ENCODE peak calls at places on chromosome 22, in four cellular contexts. One of them, this sample, is unnamed. For H3K27me3, the result is how much of the 10 kb centered on the place peaks cover.

GRCh38 chr22:37601540-37602442 is 6.8 kb upstream of the GGA1 start:
- DNase-seq in GM12878: peak
- DNase-seq in HCT116: peak
- DNase-seq in astrocyte: peak
- DNase-seq in this sample: peak

GRCh38 chr22:33909906-33910305 is 10.4 kb downstream of the LARGE1 start:
- DNase-seq in GM12878: no peak
- DNase-seq in HCT116: no peak
- DNase-seq in astrocyte: no peak
- DNase-seq in this sample: peak

GRCh38 chr22:43320943-43321900 is 21.9 kb downstream of the SCUBE1 start:
- DNase-seq in GM12878: no peak
- DNase-seq in HCT116: no peak
- DNase-seq in astrocyte: no peak
- DNase-seq in this sample: no peak

GRCh38 chr22:29215012-29215860 is 9.5 kb downstream of the EMID1 start:
- DNase-seq in GM12878: no peak
- DNase-seq in HCT116: no peak
- DNase-seq in astrocyte: no peak
- DNase-seq in this sample: no peak

GRCh38 chr22:32839776-32840571 is 38.5 kb downstream of the TIMP3 start:
- DNase-seq in GM12878: no peak
- DNase-seq in HCT116: no peak
- DNase-seq in astrocyte: peak
- DNase-seq in this sample: no peak

GRCh38 chr22:31630331-31631329 is 31.4 kb downstream of the PISD start:
- DNase-seq in GM12878: no peak
- DNase-seq in HCT116: no peak
- DNase-seq in astrocyte: peak
- DNase-seq in this sample: peak

GRCh38 chr22:27576815-27577564 is 224.6 kb downstream of the MN1 start:
- DNase-seq in GM12878: no peak
- DNase-seq in HCT116: no peak
- DNase-seq in astrocyte: peak
- DNase-seq in this sample: peak

GRCh38 chr22:42945027-42945426 is 69.9 kb downstream of the PACSIN2 start:
- DNase-seq in GM12878: no peak
- DNase-seq in HCT116: no peak
- DNase-seq in astrocyte: no peak
- DNase-seq in this sample: no peak

GRCh38 chr22:17477401-17477833 is 85.9 kb upstream of the SLC25A18 start:
- DNase-seq in GM12878: no peak
- DNase-seq in HCT116: no peak
- DNase-seq in astrocyte: no peak
- DNase-seq in this sample: no peak

GRCh38 chr22:20128902-20129746 is 2.5 kb upstream of the ZDHHC8 start:
- DNase-seq in GM12878: no peak
- DNase-seq in HCT116: no peak
- DNase-seq in astrocyte: no peak
- DNase-seq in this sample: no peak

GRCh38 chr22:19871023-19871844 is 16.6 kb upstream of the GNB1L start:
- DNase-seq in GM12878: no peak
- DNase-seq in HCT116: no peak
- DNase-seq in astrocyte: no peak
- DNase-seq in this sample: no peak

GRCh38 chr22:28802595-28803087 is 2.3 kb upstream of the XBP1 start:
- DNase-seq in GM12878: no peak
- DNase-seq in HCT116: no peak
- DNase-seq in astrocyte: no peak
- DNase-seq in this sample: no peak

GRCh38 chr22:19779685-19780268 is 19.2 kb downstream of the TBX1 start:
- DNase-seq in GM12878: no peak
- DNase-seq in HCT116: no peak
- DNase-seq in astrocyte: no peak
- DNase-seq in this sample: no peak

GRCh38 chr22:47605886-47606285 is 843.4 kb downstream of the TBC1D22A start:
- DNase-seq in GM12878: no peak
- DNase-seq in HCT116: no peak
- DNase-seq in astrocyte: no peak
- DNase-seq in this sample: no peak

GRCh38 chr22:44192098-44192810 is 11.5 kb downstream of the PARVG start:
- DNase-seq in GM12878: no peak
- DNase-seq in HCT116: peak
- DNase-seq in astrocyte: no peak
- DNase-seq in this sample: no peak

GRCh38 chr22:46902436-46902835 is 140.0 kb downstream of the TBC1D22A start:
- DNase-seq in GM12878: no peak
- DNase-seq in HCT116: no peak
- DNase-seq in astrocyte: no peak
- DNase-seq in this sample: no peak

GRCh38 chr22:19599626-19600243 is 75.5 kb upstream of the CLDN5 start:
- DNase-seq in GM12878: no peak
- DNase-seq in HCT116: no peak
- DNase-seq in astrocyte: no peak
- DNase-seq in this sample: no peak

GRCh38 chr22:17974087-17974486 is 50.3 kb downstream of the MICAL3 start:
- DNase-seq in GM12878: no peak
- DNase-seq in HCT116: no peak
- DNase-seq in astrocyte: no peak
- DNase-seq in this sample: peak

GRCh38 chr22:37487559-37487958 is 1.4 kb upstream of the MFNG start:
- DNase-seq in GM12878: no peak
- DNase-seq in HCT116: no peak
- DNase-seq in astrocyte: no peak
- DNase-seq in this sample: no peak

GRCh38 chr22:47129902-47130301 is 367.5 kb downstream of the TBC1D22A start:
- DNase-seq in GM12878: no peak
- DNase-seq in HCT116: peak
- DNase-seq in astrocyte: no peak
- DNase-seq in this sample: no peak

GRCh38 chr22:47198801-47199251 is 436.4 kb downstream of the TBC1D22A start:
- DNase-seq in GM12878: no peak
- DNase-seq in HCT116: no peak
- DNase-seq in astrocyte: no peak
- DNase-seq in this sample: no peak

GRCh38 chr22:19811811-19812771 is 42.6 kb downstream of the GNB1L start:
- DNase-seq in GM12878: no peak
- DNase-seq in HCT116: no peak
- DNase-seq in astrocyte: no peak
- DNase-seq in this sample: no peak

GRCh38 chr22:30575011-30575671 is 676 bp upstream of the GAL3ST1 start:
- DNase-seq in GM12878: no peak
- DNase-seq in HCT116: no peak
- DNase-seq in astrocyte: peak
- DNase-seq in this sample: no peak

GRCh38 chr22:32644252-32645100 is 157.0 kb upstream of the TIMP3 start:
- DNase-seq in GM12878: no peak
- DNase-seq in HCT116: no peak
- DNase-seq in astrocyte: peak
- DNase-seq in this sample: peak

GRCh38 chr22:47166446-47167016 is 404.1 kb downstream of the TBC1D22A start:
- DNase-seq in GM12878: no peak
- DNase-seq in HCT116: no peak
- DNase-seq in astrocyte: no peak
- DNase-seq in this sample: no peak

GRCh38 chr22:35301370-35301874 is 1.7 kb downstream of the TOM1 start:
- DNase-seq in GM12878: no peak
- DNase-seq in HCT116: no peak
- DNase-seq in astrocyte: peak
- DNase-seq in this sample: peak

GRCh38 chr22:26735019-26735409 is 77.6 kb downstream of the MIAT start:
- DNase-seq in GM12878: no peak
- DNase-seq in HCT116: no peak
- DNase-seq in astrocyte: no peak
- DNase-seq in this sample: no peak

GRCh38 chr22:26168199-26168915 is 905 bp upstream of the SEZ6L start:
- DNase-seq in GM12878: no peak
- DNase-seq in HCT116: no peak
- DNase-seq in astrocyte: no peak
- DNase-seq in this sample: no peak

GRCh38 chr22:17381237-17381913 is 12.1 kb downstream of the CECR2 start:
- DNase-seq in GM12878: no peak
- DNase-seq in HCT116: no peak
- DNase-seq in astrocyte: no peak
- DNase-seq in this sample: no peak

DNA sequence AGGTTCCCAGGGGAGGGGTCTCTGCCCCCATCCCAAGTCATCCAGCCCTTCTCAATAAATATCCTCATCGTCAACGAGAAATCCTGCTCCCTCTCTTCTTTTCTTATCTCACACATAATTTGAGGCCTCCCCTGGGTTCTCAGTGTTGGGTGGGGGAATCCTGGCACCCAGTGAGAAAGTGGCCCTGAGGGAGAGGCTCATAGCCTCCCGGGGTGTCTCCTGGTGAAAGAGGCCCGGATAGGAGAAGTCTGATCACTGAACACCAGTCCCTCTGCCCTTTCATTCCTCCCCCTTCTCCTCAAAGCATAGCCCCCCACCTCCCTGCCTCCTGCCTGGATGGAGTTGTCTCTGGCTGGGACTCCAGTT is 35.3 kb downstream of the IGLL5 start:
- DNase-seq in GM12878: no peak
- DNase-seq in HCT116: no peak
- DNase-seq in astrocyte: no peak
- DNase-seq in this sample: no peak
- H3K27me3 ChIP-seq in GM12878: under half
- H3K27me3 ChIP-seq in HCT116: under half
- H3K27me3 ChIP-seq in astrocyte: under half
- H3K27me3 ChIP-seq in this sample: under half

GRCh38 chr22:36317658-36318271 is 64.8 kb downstream of the APOL1 start:
- DNase-seq in GM12878: no peak
- DNase-seq in HCT116: no peak
- DNase-seq in astrocyte: no peak
- DNase-seq in this sample: no peak
- H3K9ac ChIP-seq in GM12878: no peak
- H3K9ac ChIP-seq in HCT116: no peak
- H3K9ac ChIP-seq in astrocyte: no peak
- H3K9ac ChIP-seq in this sample: no peak

GRCh38 chr22:49946612-49947295 is 13.8 kb upstream of the PIM3 start:
- DNase-seq in GM12878: no peak
- DNase-seq in HCT116: no peak
- DNase-seq in astrocyte: no peak
- DNase-seq in this sample: no peak
- H3K4me3 ChIP-seq in GM12878: no peak
- H3K4me3 ChIP-seq in HCT116: no peak
- H3K4me3 ChIP-seq in astrocyte: no peak
- H3K4me3 ChIP-seq in this sample: no peak

GRCh38 chr22:22128440-22128839 is 116.1 kb upstream of the VPREB1 start:
- DNase-seq in GM12878: no peak
- DNase-seq in HCT116: no peak
- DNase-seq in astrocyte: no peak
- DNase-seq in this sample: no peak

GRCh38 chr22:22130956-22131355 is 113.6 kb upstream of the VPREB1 start:
- DNase-seq in GM12878: no peak
- DNase-seq in HCT116: no peak
- DNase-seq in astrocyte: no peak
- DNase-seq in this sample: no peak

GRCh38 chr22:22125579-22126468 is 118.8 kb upstream of the VPREB1 start:
- DNase-seq in GM12878: no peak
- DNase-seq in HCT116: no peak
- DNase-seq in astrocyte: no peak
- DNase-seq in this sample: no peak

GRCh38 chr22:22127100-22127499 is 117.5 kb upstream of the VPREB1 start:
- DNase-seq in GM12878: no peak
- DNase-seq in HCT116: no peak
- DNase-seq in astrocyte: no peak
- DNase-seq in this sample: no peak

DNA sequence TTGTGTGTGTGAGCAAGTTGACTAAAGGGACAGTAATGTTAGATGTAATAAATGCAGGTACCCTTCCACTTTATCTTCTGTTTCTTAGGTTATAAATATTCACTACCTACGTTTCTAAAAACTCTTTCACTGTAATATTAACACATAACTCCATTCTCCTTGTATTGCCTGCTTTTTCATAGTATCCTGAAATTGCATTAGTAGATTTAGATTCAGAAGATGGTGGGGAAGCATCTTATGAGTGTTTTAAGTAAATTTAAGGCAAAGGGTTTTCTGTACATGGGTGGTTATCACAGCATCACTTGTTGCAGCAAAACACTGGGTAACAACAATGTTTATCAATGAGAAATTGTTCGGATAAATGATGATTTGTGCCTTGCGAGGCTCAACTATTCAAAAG is 115.2 kb upstream of the VPREB1 start:
- DNase-seq in GM12878: no peak
- DNase-seq in HCT116: no peak
- DNase-seq in astrocyte: no peak
- DNase-seq in this sample: no peak
- H3K27me3 ChIP-seq in GM12878: under half
- H3K27me3 ChIP-seq in HCT116: under half
- H3K27me3 ChIP-seq in astrocyte: under half
- H3K27me3 ChIP-seq in this sample: under half

GRCh38 chr22:39176067-39176621 is 23.7 kb upstream of the CBX7 start:
- DNase-seq in GM12878: no peak
- DNase-seq in HCT116: no peak
- DNase-seq in astrocyte: peak
- DNase-seq in this sample: peak
- H3K9ac ChIP-seq in GM12878: no peak
- H3K9ac ChIP-seq in HCT116: peak
- H3K9ac ChIP-seq in astrocyte: peak
- H3K9ac ChIP-seq in this sample: peak

GRCh38 chr22:41217553-41218157 is 12.5 kb downstream of the L3MBTL2 start:
- DNase-seq in GM12878: no peak
- DNase-seq in HCT116: no peak
- DNase-seq in astrocyte: peak
- DNase-seq in this sample: peak
- H3K4me3 ChIP-seq in GM12878: peak
- H3K4me3 ChIP-seq in HCT116: no peak
- H3K4me3 ChIP-seq in astrocyte: no peak
- H3K4me3 ChIP-seq in this sample: peak

DNA sequence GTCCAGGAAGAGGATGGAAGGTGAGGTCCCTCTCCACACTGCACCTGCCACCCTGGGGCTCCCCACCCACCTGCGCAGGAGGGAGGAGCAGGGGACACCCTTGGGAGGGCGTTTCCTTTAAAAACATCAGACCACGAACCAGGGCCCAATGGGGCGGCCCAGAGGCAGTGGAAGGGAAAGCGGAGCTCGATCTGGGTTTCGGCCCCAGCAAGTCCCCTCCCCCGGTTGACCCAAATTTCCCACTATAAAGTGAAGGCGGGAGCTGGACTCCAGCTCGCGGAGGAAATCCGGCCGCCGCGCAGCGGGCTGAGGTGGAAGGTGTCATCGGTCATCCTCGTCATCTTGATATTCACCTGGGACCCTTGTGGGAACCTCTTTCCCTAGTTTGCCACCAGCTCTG is 99.3 kb downstream of the WNT7B start:
- DNase-seq in GM12878: no peak
- DNase-seq in HCT116: no peak
- DNase-seq in astrocyte: no peak
- DNase-seq in this sample: no peak
- H3K27me3 ChIP-seq in GM12878: under half
- H3K27me3 ChIP-seq in HCT116: under half
- H3K27me3 ChIP-seq in astrocyte: under half
- H3K27me3 ChIP-seq in this sample: half or more

GRCh38 chr22:24289781-24290181 is 19.1 kb downstream of the SPECC1L start:
- DNase-seq in GM12878: no peak
- DNase-seq in HCT116: no peak
- DNase-seq in astrocyte: peak
- DNase-seq in this sample: peak
- H3K9ac ChIP-seq in GM12878: peak
- H3K9ac ChIP-seq in HCT116: no peak
- H3K9ac ChIP-seq in astrocyte: peak
- H3K9ac ChIP-seq in this sample: peak

This sample was measured in adipocyte.